ENCODE peak calls at places on chromosomes 3 and 15, in five cellular contexts. One of them, this sample, is unnamed.

GRCh38 chr15:64246364-64247189 is 83.8 kb upstream of the PPIB start:
- DNase-seq in Peyer's patch: no peak
- DNase-seq in CD4-positive, alpha-beta T cell: no peak
- DNase-seq in colonic mucosa: no peak
- DNase-seq in lower lobe of right lung: no peak
- DNase-seq in this sample: peak

GRCh38 chr3:182618085-182618732 is 175.1 kb upstream of the ATP11B start:
- DNase-seq in Peyer's patch: no peak
- DNase-seq in CD4-positive, alpha-beta T cell: no peak
- DNase-seq in colonic mucosa: no peak
- DNase-seq in lower lobe of right lung: no peak
- DNase-seq in this sample: no peak

GRCh38 chr3:160125188-160125587 is 100.0 kb upstream of the C3orf80 start:
- DNase-seq in Peyer's patch: no peak
- DNase-seq in CD4-positive, alpha-beta T cell: no peak
- DNase-seq in colonic mucosa: no peak
- DNase-seq in lower lobe of right lung: no peak
- DNase-seq in this sample: no peak

GRCh38 chr3:111874177-111874820 is 15.2 kb downstream of the PHLDB2 start:
- DNase-seq in Peyer's patch: no peak
- DNase-seq in CD4-positive, alpha-beta T cell: no peak
- DNase-seq in colonic mucosa: no peak
- DNase-seq in lower lobe of right lung: no peak
- DNase-seq in this sample: no peak

GRCh38 chr3:134282659-134283047 is 32.0 kb upstream of the RYK start:
- DNase-seq in Peyer's patch: no peak
- DNase-seq in CD4-positive, alpha-beta T cell: no peak
- DNase-seq in colonic mucosa: no peak
- DNase-seq in lower lobe of right lung: no peak
- DNase-seq in this sample: no peak

GRCh38 chr3:148600902-148601765 is 96.6 kb upstream of the AGTR1 start:
- DNase-seq in Peyer's patch: peak
- DNase-seq in CD4-positive, alpha-beta T cell: no peak
- DNase-seq in colonic mucosa: peak
- DNase-seq in lower lobe of right lung: no peak
- DNase-seq in this sample: no peak

GRCh38 chr3:102068327-102068726 is 219.0 kb downstream of the NFKBIZ start:
- DNase-seq in Peyer's patch: no peak
- DNase-seq in CD4-positive, alpha-beta T cell: no peak
- DNase-seq in colonic mucosa: no peak
- DNase-seq in lower lobe of right lung: no peak
- DNase-seq in this sample: no peak

GRCh38 chr3:160810360-160810759 is 54.3 kb downstream of the PPM1L start:
- DNase-seq in Peyer's patch: no peak
- DNase-seq in CD4-positive, alpha-beta T cell: no peak
- DNase-seq in colonic mucosa: no peak
- DNase-seq in lower lobe of right lung: no peak
- DNase-seq in this sample: no peak

GRCh38 chr3:50777680-50778079 is 103.0 kb downstream of the DOCK3 start:
- DNase-seq in Peyer's patch: no peak
- DNase-seq in CD4-positive, alpha-beta T cell: no peak
- DNase-seq in colonic mucosa: no peak
- DNase-seq in lower lobe of right lung: no peak
- DNase-seq in this sample: no peak

GRCh38 chr3:126465928-126466564 is 9.6 kb downstream of the ZXDC start:
- DNase-seq in Peyer's patch: peak
- DNase-seq in CD4-positive, alpha-beta T cell: no peak
- DNase-seq in colonic mucosa: no peak
- DNase-seq in lower lobe of right lung: peak
- DNase-seq in this sample: no peak

GRCh38 chr3:84960581-84960980 is 1.8 kb downstream of the CADM2 start:
- DNase-seq in Peyer's patch: no peak
- DNase-seq in CD4-positive, alpha-beta T cell: no peak
- DNase-seq in colonic mucosa: no peak
- DNase-seq in lower lobe of right lung: no peak
- DNase-seq in this sample: no peak

GRCh38 chr3:111989061-111989678 is 9.6 kb upstream of the TAGLN3 start:
- DNase-seq in Peyer's patch: peak
- DNase-seq in CD4-positive, alpha-beta T cell: no peak
- DNase-seq in colonic mucosa: no peak
- DNase-seq in lower lobe of right lung: no peak
- DNase-seq in this sample: no peak

GRCh38 chr3:56855856-56856538 is 54.2 kb upstream of the ARHGEF3 start:
- DNase-seq in Peyer's patch: peak
- DNase-seq in CD4-positive, alpha-beta T cell: no peak
- DNase-seq in colonic mucosa: peak
- DNase-seq in lower lobe of right lung: peak
- DNase-seq in this sample: no peak

GRCh38 chr3:151772825-151773480 is 39.2 kb downstream of the AADACL2 start:
- DNase-seq in Peyer's patch: no peak
- DNase-seq in CD4-positive, alpha-beta T cell: no peak
- DNase-seq in colonic mucosa: no peak
- DNase-seq in lower lobe of right lung: no peak
- DNase-seq in this sample: no peak

GRCh38 chr3:151775314-151776258 is 38.3 kb upstream of the AADAC start:
- DNase-seq in Peyer's patch: no peak
- DNase-seq in CD4-positive, alpha-beta T cell: no peak
- DNase-seq in colonic mucosa: no peak
- DNase-seq in lower lobe of right lung: no peak
- DNase-seq in this sample: no peak

GRCh38 chr3:151774910-151775309 is 39.0 kb upstream of the AADAC start:
- DNase-seq in Peyer's patch: no peak
- DNase-seq in CD4-positive, alpha-beta T cell: no peak
- DNase-seq in colonic mucosa: no peak
- DNase-seq in lower lobe of right lung: no peak
- DNase-seq in this sample: no peak

GRCh38 chr3:151776259-151776740 is 37.6 kb upstream of the AADAC start:
- DNase-seq in Peyer's patch: no peak
- DNase-seq in CD4-positive, alpha-beta T cell: no peak
- DNase-seq in colonic mucosa: no peak
- DNase-seq in lower lobe of right lung: no peak
- DNase-seq in this sample: no peak

GRCh38 chr3:151774235-151774634 is 39.7 kb upstream of the AADAC start:
- DNase-seq in Peyer's patch: no peak
- DNase-seq in CD4-positive, alpha-beta T cell: no peak
- DNase-seq in colonic mucosa: no peak
- DNase-seq in lower lobe of right lung: no peak
- DNase-seq in this sample: no peak
- TF ChIP-seq CTCF in Peyer's patch: no peak
- TF ChIP-seq CTCF in CD4-positive, alpha-beta T cell: no peak
- TF ChIP-seq CTCF in colonic mucosa: no peak
- TF ChIP-seq CTCF in lower lobe of right lung: no peak
- TF ChIP-seq CTCF in this sample: no peak

GRCh38 chr15:49875392-49875791 is 243.6 kb downstream of the ATP8B4 start:
- DNase-seq in Peyer's patch: no peak
- DNase-seq in CD4-positive, alpha-beta T cell: no peak
- DNase-seq in colonic mucosa: no peak
- DNase-seq in lower lobe of right lung: no peak
- DNase-seq in this sample: no peak
- TF ChIP-seq CTCF in Peyer's patch: no peak
- TF ChIP-seq CTCF in CD4-positive, alpha-beta T cell: no peak
- TF ChIP-seq CTCF in colonic mucosa: no peak
- TF ChIP-seq CTCF in lower lobe of right lung: no peak
- TF ChIP-seq CTCF in this sample: no peak

DNA sequence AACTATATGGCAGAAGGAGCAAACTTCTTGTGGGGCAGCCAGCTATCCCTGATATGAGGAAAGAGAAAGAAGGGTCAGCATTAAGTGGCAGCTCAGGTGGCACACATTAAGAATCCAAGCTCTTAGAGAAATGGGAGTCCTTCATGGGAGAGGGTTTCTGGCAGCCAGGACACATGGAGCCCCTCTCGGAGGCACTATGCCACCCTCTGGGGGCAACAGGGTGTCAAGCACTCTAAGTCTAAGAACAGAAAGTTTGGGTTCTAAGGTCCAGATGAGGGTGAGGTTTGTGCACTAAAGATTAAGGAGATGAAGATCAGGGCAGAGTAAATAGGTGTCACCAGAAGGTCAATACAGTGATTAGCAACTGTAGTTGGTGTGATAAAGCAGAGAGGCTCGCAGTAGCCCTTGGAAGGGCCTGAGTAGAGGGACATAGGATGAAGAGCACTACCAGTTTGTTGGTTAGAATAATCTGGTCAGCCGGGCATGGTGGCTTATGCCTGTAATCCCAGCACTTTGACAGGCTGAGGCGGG is 89.3 kb downstream of the ST6GAL1 start:
- DNase-seq in Peyer's patch: no peak
- DNase-seq in CD4-positive, alpha-beta T cell: no peak
- DNase-seq in colonic mucosa: peak
- DNase-seq in lower lobe of right lung: no peak
- DNase-seq in this sample: no peak
- TF ChIP-seq CTCF in Peyer's patch: no peak
- TF ChIP-seq CTCF in CD4-positive, alpha-beta T cell: no peak
- TF ChIP-seq CTCF in colonic mucosa: no peak
- TF ChIP-seq CTCF in lower lobe of right lung: no peak
- TF ChIP-seq CTCF in this sample: no peak

GRCh38 chr3:186854146-186854545 is 11.6 kb downstream of the ADIPOQ start:
- DNase-seq in Peyer's patch: no peak
- DNase-seq in CD4-positive, alpha-beta T cell: no peak
- DNase-seq in colonic mucosa: no peak
- DNase-seq in lower lobe of right lung: no peak
- DNase-seq in this sample: no peak

GRCh38 chr3:186852994-186853393 is 10.5 kb downstream of the ADIPOQ start:
- DNase-seq in Peyer's patch: no peak
- DNase-seq in CD4-positive, alpha-beta T cell: no peak
- DNase-seq in colonic mucosa: no peak
- DNase-seq in lower lobe of right lung: no peak
- DNase-seq in this sample: no peak

GRCh38 chr3:186844908-186845307 is 2.4 kb downstream of the ADIPOQ start:
- DNase-seq in Peyer's patch: no peak
- DNase-seq in CD4-positive, alpha-beta T cell: no peak
- DNase-seq in colonic mucosa: no peak
- DNase-seq in lower lobe of right lung: no peak
- DNase-seq in this sample: no peak

GRCh38 chr3:186847437-186847836 is 4.9 kb downstream of the ADIPOQ start:
- DNase-seq in Peyer's patch: no peak
- DNase-seq in CD4-positive, alpha-beta T cell: no peak
- DNase-seq in colonic mucosa: no peak
- DNase-seq in lower lobe of right lung: no peak
- DNase-seq in this sample: no peak

GRCh38 chr3:186849392-186849975 is 7.0 kb downstream of the ADIPOQ start:
- DNase-seq in Peyer's patch: no peak
- DNase-seq in CD4-positive, alpha-beta T cell: no peak
- DNase-seq in colonic mucosa: no peak
- DNase-seq in lower lobe of right lung: no peak
- DNase-seq in this sample: peak
- TF ChIP-seq CTCF in Peyer's patch: no peak
- TF ChIP-seq CTCF in CD4-positive, alpha-beta T cell: peak
- TF ChIP-seq CTCF in colonic mucosa: no peak
- TF ChIP-seq CTCF in lower lobe of right lung: peak
- TF ChIP-seq CTCF in this sample: peak

GRCh38 chr3:87766736-87767135 is 292.1 kb downstream of the CGGBP1 start:
- DNase-seq in Peyer's patch: no peak
- DNase-seq in CD4-positive, alpha-beta T cell: no peak
- DNase-seq in colonic mucosa: no peak
- DNase-seq in lower lobe of right lung: no peak
- DNase-seq in this sample: no peak
- TF ChIP-seq CTCF in Peyer's patch: no peak
- TF ChIP-seq CTCF in CD4-positive, alpha-beta T cell: no peak
- TF ChIP-seq CTCF in colonic mucosa: no peak
- TF ChIP-seq CTCF in lower lobe of right lung: no peak
- TF ChIP-seq CTCF in this sample: no peak

GRCh38 chr3:175005193-175005592 is 146.1 kb downstream of the NAALADL2 start:
- DNase-seq in Peyer's patch: no peak
- DNase-seq in CD4-positive, alpha-beta T cell: no peak
- DNase-seq in colonic mucosa: no peak
- DNase-seq in lower lobe of right lung: no peak
- DNase-seq in this sample: no peak

GRCh38 chr3:175007316-175007715 is 148.2 kb downstream of the NAALADL2 start:
- DNase-seq in Peyer's patch: no peak
- DNase-seq in CD4-positive, alpha-beta T cell: no peak
- DNase-seq in colonic mucosa: no peak
- DNase-seq in lower lobe of right lung: no peak
- DNase-seq in this sample: no peak

GRCh38 chr3:175003590-175003989 is 144.5 kb downstream of the NAALADL2 start:
- DNase-seq in Peyer's patch: no peak
- DNase-seq in CD4-positive, alpha-beta T cell: no peak
- DNase-seq in colonic mucosa: no peak
- DNase-seq in lower lobe of right lung: no peak
- DNase-seq in this sample: no peak

GRCh38 chr3:175005881-175006280 is 146.7 kb downstream of the NAALADL2 start:
- DNase-seq in Peyer's patch: no peak
- DNase-seq in CD4-positive, alpha-beta T cell: no peak
- DNase-seq in colonic mucosa: no peak
- DNase-seq in lower lobe of right lung: no peak
- DNase-seq in this sample: no peak

GRCh38 chr3:175009294-175009693 is 150.2 kb downstream of the NAALADL2 start:
- DNase-seq in Peyer's patch: no peak
- DNase-seq in CD4-positive, alpha-beta T cell: no peak
- DNase-seq in colonic mucosa: no peak
- DNase-seq in lower lobe of right lung: no peak
- DNase-seq in this sample: no peak
- TF ChIP-seq CTCF in Peyer's patch: no peak
- TF ChIP-seq CTCF in CD4-positive, alpha-beta T cell: no peak
- TF ChIP-seq CTCF in colonic mucosa: no peak
- TF ChIP-seq CTCF in lower lobe of right lung: no peak
- TF ChIP-seq CTCF in this sample: no peak

GRCh38 chr3:23377928-23378672 is 175.0 kb downstream of the UBE2E2 start:
- DNase-seq in Peyer's patch: no peak
- DNase-seq in CD4-positive, alpha-beta T cell: no peak
- DNase-seq in colonic mucosa: no peak
- DNase-seq in lower lobe of right lung: no peak
- DNase-seq in this sample: no peak

GRCh38 chr3:23368731-23369130 is 165.6 kb downstream of the UBE2E2 start:
- DNase-seq in Peyer's patch: no peak
- DNase-seq in CD4-positive, alpha-beta T cell: no peak
- DNase-seq in colonic mucosa: no peak
- DNase-seq in lower lobe of right lung: no peak
- DNase-seq in this sample: no peak

GRCh38 chr3:23376516-23377248 is 173.6 kb downstream of the UBE2E2 start:
- DNase-seq in Peyer's patch: no peak
- DNase-seq in CD4-positive, alpha-beta T cell: no peak
- DNase-seq in colonic mucosa: no peak
- DNase-seq in lower lobe of right lung: no peak
- DNase-seq in this sample: no peak

GRCh38 chr3:23372296-23372695 is 169.2 kb downstream of the UBE2E2 start:
- DNase-seq in Peyer's patch: no peak
- DNase-seq in CD4-positive, alpha-beta T cell: no peak
- DNase-seq in colonic mucosa: no peak
- DNase-seq in lower lobe of right lung: no peak
- DNase-seq in this sample: no peak
- TF ChIP-seq CTCF in Peyer's patch: no peak
- TF ChIP-seq CTCF in CD4-positive, alpha-beta T cell: no peak
- TF ChIP-seq CTCF in colonic mucosa: no peak
- TF ChIP-seq CTCF in lower lobe of right lung: no peak
- TF ChIP-seq CTCF in this sample: no peak

This sample was measured in D721Med.